ENCODE peak calls at places on chromosomes 6 and 20, in seven cellular contexts. G is spleen, X is HTR-8/SVneo, I is hippocampal formation, W is NCI-H1694 treated with DMSO at 0.1 percent for 48 hours, K is ELR, F is HFF-Myc. Y is an unnamed sample.

GRCh38 chr6:31308050-31308844 is 36.4 kb upstream of the HLA-C start:
- DNase-seq in F (no peak), G (peak), X (no peak), K (peak), W (no peak), I (no peak), Y (no peak)

GRCh38 chr6:36386495-36387439 is 702 bp downstream of the ETV7 start:
- DNase-seq in I (no peak), K (peak), W (no peak), X (peak), F (peak), G (no peak), Y (peak)

GRCh38 chr6:11815231-11815630 is 36.6 kb upstream of the ADTRP start:
- DNase-seq in K (peak), I (no peak), W (no peak), F (no peak), G (no peak), X (peak), Y (no peak)

GRCh38 chr20:63754008-63754407 is 14.4 kb downstream of the SLC2A4RG start:
- DNase-seq in W (no peak), X (no peak), K (no peak), I (no peak), F (no peak), G (no peak), Y (no peak)

GRCh38 chr6:114941078-114941477 is 598.3 kb upstream of the HS3ST5 start:
- DNase-seq in G (no peak), K (no peak), W (no peak), I (no peak), F (no peak), X (no peak), Y (no peak)

GRCh38 chr6:57173886-57174510 is 1.9 kb downstream of the BAG2 start:
- DNase-seq in I (no peak), W (no peak), X (peak), F (peak), G (no peak), K (peak), Y (no peak)

GRCh38 chr20:61193164-61193563 is 58.9 kb upstream of the CDH4 start:
- DNase-seq in F (no peak), X (no peak), W (no peak), I (no peak), K (no peak), G (no peak), Y (no peak)

GRCh38 chr20:22430154-22430745 is 154.1 kb downstream of the FOXA2 start:
- DNase-seq in W (no peak), K (no peak), I (no peak), G (no peak), X (no peak), F (no peak), Y (no peak)

GRCh38 chr6:69489970-69490369 is 306.8 kb downstream of the LMBRD1 start:
- DNase-seq in K (no peak), W (no peak), I (no peak), X (no peak), F (no peak), G (no peak), Y (no peak)

GRCh38 chr20:47680804-47681529 is 104.3 kb downstream of the SULF2 start:
- DNase-seq in K (peak), I (no peak), G (peak), W (no peak), F (no peak), X (no peak), Y (no peak)

GRCh38 chr6:53651149-53651763 is 14.3 kb downstream of the KLHL31 start:
- DNase-seq in F (peak), G (no peak), X (peak), W (peak), I (peak), K (peak), Y (peak)

GRCh38 chr6:15287670-15288069 is 41.8 kb downstream of the JARID2 start:
- DNase-seq in G (peak), F (no peak), K (no peak), W (no peak), I (no peak), X (no peak), Y (no peak)

GRCh38 chr6:148251286-148251685 is 91.4 kb upstream of the SASH1 start:
- DNase-seq in W (no peak), X (peak), I (peak), K (peak), F (peak), G (no peak), Y (no peak)

GRCh38 chr6:33577106-33577535 is 3.0 kb downstream of the BAK1 start:
- DNase-seq in I (no peak), X (no peak), K (no peak), W (no peak), F (no peak), G (peak), Y (peak)

GRCh38 chr6:961407-961930 is 268.5 kb upstream of the EXOC2 start:
- DNase-seq in X (no peak), I (no peak), F (no peak), W (no peak), G (no peak), K (no peak), Y (no peak)

GRCh38 chr6:38349795-38350194 is 289.9 kb downstream of the BTBD9 start:
- DNase-seq in W (no peak), I (no peak), K (no peak), G (no peak), F (peak), X (no peak), Y (no peak)

GRCh38 chr20:62312662-62312977 is 9.8 kb downstream of the ADRM1 start:
- DNase-seq in F (no peak), W (no peak), K (no peak), G (no peak), I (no peak), X (no peak), Y (no peak)

GRCh38 chr6:161268526-161269210 is 5.2 kb downstream of the AGPAT4 start:
- DNase-seq in F (no peak), W (no peak), I (no peak), K (no peak), G (no peak), X (no peak), Y (no peak)

GRCh38 chr6:12709116-12709515 is 7.5 kb upstream of the PHACTR1 start:
- DNase-seq in F (peak), G (no peak), K (peak), I (peak), W (no peak), X (no peak), Y (no peak)

GRCh38 chr20:49281913-49282467 is 4.1 kb upstream of the ZNFX1 start:
- DNase-seq in I (no peak), G (no peak), X (no peak), K (no peak), F (no peak), W (no peak), Y (no peak)

GRCh38 chr20:1474325-1474724 is 7.7 kb upstream of the NSFL1C start:
- DNase-seq in X (no peak), G (no peak), W (no peak), I (no peak), K (no peak), F (no peak), Y (no peak)

GRCh38 chr6:16229710-16230109 is 8.7 kb upstream of the GMPR start:
- DNase-seq in I (no peak), G (peak), X (no peak), K (no peak), W (no peak), F (no peak), Y (no peak)

GRCh38 chr20:58603656-58604184 is 47.4 kb upstream of the STX16 start:
- DNase-seq in I (no peak), G (peak), F (no peak), X (no peak), W (no peak), K (peak), Y (no peak)

GRCh38 chr20:55158446-55158845 is 683.1 kb downstream of the DOK5 start:
- DNase-seq in G (no peak), X (no peak), I (no peak), W (no peak), K (no peak), F (no peak), Y (no peak)

GRCh38 chr20:17140894-17141293 is 85.9 kb upstream of the PCSK2 start:
- DNase-seq in F (no peak), X (no peak), G (no peak), W (no peak), I (no peak), K (no peak), Y (no peak)

GRCh38 chr6:36269834-36270705 is at the start of gene PNPLA1:
- DNase-seq in G (no peak), F (no peak), X (no peak), K (no peak), I (no peak), W (no peak), Y (no peak)

GRCh38 chr6:139402935-139403386 is 28.5 kb upstream of the CITED2 start:
- DNase-seq in X (no peak), G (no peak), F (peak), I (no peak), K (peak), W (no peak), Y (peak)

GRCh38 chr20:53574819-53575218 is 18.8 kb downstream of the ZNF217 start:
- DNase-seq in G (no peak), F (no peak), X (no peak), K (no peak), I (no peak), W (no peak), Y (no peak)

GRCh38 chr20:40144581-40144980 is 544.5 kb downstream of the MAFB start:
- DNase-seq in F (no peak), G (no peak), I (no peak), K (no peak), W (no peak), X (no peak), Y (no peak)

GRCh38 chr6:142856857-142857608 is 87.9 kb downstream of the HIVEP2 start:
- DNase-seq in W (no peak), X (no peak), G (no peak), I (no peak), F (no peak), K (no peak), Y (no peak)

GRCh38 chr20:24773751-24774201 is 175.3 kb upstream of the CST7 start:
- DNase-seq in K (peak), F (peak), I (no peak), X (peak), G (peak), W (no peak), Y (no peak)

GRCh38 chr6:163262080-163262479 is 152.4 kb upstream of the QKI start:
- DNase-seq in F (no peak), K (no peak), I (no peak), W (no peak), G (no peak), X (no peak), Y (no peak)

GRCh38 chr6:52335576-52335975 is 26.4 kb upstream of the PAQR8 start:
- DNase-seq in K (no peak), G (no peak), X (no peak), F (no peak), W (no peak), I (no peak), Y (no peak)

GRCh38 chr6:2447318-2447717 is 201.9 kb upstream of the GMDS start:
- DNase-seq in X (no peak), K (no peak), F (no peak), G (no peak), I (no peak), W (peak), Y (no peak)

GRCh38 chr20:5078399-5078958 is 41.3 kb downstream of the PCNA start:
- DNase-seq in X (no peak), I (no peak), G (peak), K (peak), F (no peak), W (no peak), Y (peak)

GRCh38 chr6:38307730-38308129 is 332.0 kb downstream of the BTBD9 start:
- DNase-seq in W (no peak), I (no peak), X (no peak), G (no peak), F (no peak), K (no peak), Y (no peak)

GRCh38 chr6:34341481-34341971 is 50.9 kb downstream of the NUDT3 start:
- DNase-seq in I (no peak), G (no peak), X (no peak), K (peak), F (no peak), W (no peak), Y (no peak)

GRCh38 chr20:57654363-57654997 is 34.3 kb upstream of the ZBP1 start:
- DNase-seq in F (peak), I (peak), G (peak), K (peak), X (peak), W (peak), Y (peak)

GRCh38 chr20:17558154-17558940 is 11.5 kb upstream of the DSTN start:
- DNase-seq in K (peak), X (peak), I (no peak), W (no peak), F (peak), G (no peak), Y (no peak)

Y was measured in heart right ventricle.